ENCODE peak calls at places on chromosomes 1 and 21, in five cellular contexts. C is CD8-positive, alpha-beta memory T cell; V is GM23338; G is tibial artery; Z is stomach. O is an unnamed sample.

GRCh38 chr1:38337711-38338110 is 291.1 kb upstream of the POU3F1 start:
- DNase-seq in C (no peak), V (no peak), G (no peak), Z (no peak), O (no peak)

GRCh38 chr1:168482106-168482505 is 61.7 kb downstream of the XCL2 start:
- DNase-seq in C (no peak), V (peak; percentile 68), G (no peak), Z (no peak), O (no peak)

GRCh38 chr1:12072741-12073140 is 9.6 kb downstream of the TNFRSF8 start:
- DNase-seq in C (no peak), V (no peak), G (no peak), Z (no peak), O (no peak)

GRCh38 chr1:3614755-3615742 is 3.7 kb upstream of the MEGF6 start:
- DNase-seq in C (no peak), V (peak; percentile 71), G (no peak), Z (peak; percentile 30), O (no peak)

GRCh38 chr1:201021333-201022177 is 2.0 kb downstream of the KIF21B start:
- DNase-seq in C (no peak), V (no peak), G (no peak), Z (no peak), O (peak; percentile 51)

GRCh38 chr1:19744335-19744743 is 55.4 kb downstream of the TMCO4 start:
- DNase-seq in C (no peak), V (no peak), G (no peak), Z (no peak), O (no peak)

GRCh38 chr1:19009882-19010321 is 53.4 kb upstream of the IFFO2 start:
- DNase-seq in C (no peak), V (peak; percentile 57), G (no peak), Z (no peak), O (no peak)

GRCh38 chr1:201383647-201384405 is 6.3 kb upstream of the TNNT2 start:
- DNase-seq in C (no peak), V (no peak), G (no peak), Z (no peak), O (no peak)

GRCh38 chr1:14108356-14109275 is 408.6 kb downstream of the PRDM2 start:
- DNase-seq in C (no peak), V (no peak), G (no peak), Z (no peak), O (no peak)

GRCh38 chr1:84619383-84620093 is 45.3 kb upstream of the CTBS start:
- DNase-seq in C (no peak), V (no peak), G (no peak), Z (no peak), O (no peak)

GRCh38 chr1:43452789-43453441 is 816 bp downstream of the HYI start:
- DNase-seq in C (no peak), V (peak; percentile 74), G (peak; percentile 60), Z (peak; percentile 49), O (no peak)

GRCh38 chr1:33454646-33455282 is 17.7 kb upstream of the ZSCAN20 start:
- DNase-seq in C (no peak), V (no peak), G (no peak), Z (no peak), O (no peak)

GRCh38 chr1:90989990-90990389 is 31.8 kb downstream of the ZNF644 start:
- DNase-seq in C (no peak), V (no peak), G (no peak), Z (no peak), O (no peak)

GRCh38 chr1:15728937-15729657 is 7.0 kb upstream of the SLC25A34 start:
- DNase-seq in C (no peak), V (no peak), G (no peak), Z (no peak), O (no peak)

GRCh38 chr1:15726508-15726907 is 9.6 kb upstream of the SLC25A34 start:
- DNase-seq in C (no peak), V (no peak), G (no peak), Z (no peak), O (no peak)

GRCh38 chr1:15727424-15727823 is 8.6 kb upstream of the SLC25A34 start:
- DNase-seq in C (no peak), V (no peak), G (no peak), Z (no peak), O (no peak)

GRCh38 chr1:15727021-15727420 is 9.0 kb upstream of the SLC25A34 start:
- DNase-seq in C (no peak), V (no peak), G (no peak), Z (no peak), O (peak; percentile 75)

GRCh38 chr1:15727866-15728534 is 8.1 kb upstream of the SLC25A34 start:
- DNase-seq in C (no peak), V (no peak), G (no peak), Z (no peak), O (no peak)
- H3K27ac ChIP-seq in C (no peak overlapping the region), V (no peak overlapping the region), G (no peak overlapping the region), Z (no peak overlapping the region), O (no peak overlapping the region)

DNA sequence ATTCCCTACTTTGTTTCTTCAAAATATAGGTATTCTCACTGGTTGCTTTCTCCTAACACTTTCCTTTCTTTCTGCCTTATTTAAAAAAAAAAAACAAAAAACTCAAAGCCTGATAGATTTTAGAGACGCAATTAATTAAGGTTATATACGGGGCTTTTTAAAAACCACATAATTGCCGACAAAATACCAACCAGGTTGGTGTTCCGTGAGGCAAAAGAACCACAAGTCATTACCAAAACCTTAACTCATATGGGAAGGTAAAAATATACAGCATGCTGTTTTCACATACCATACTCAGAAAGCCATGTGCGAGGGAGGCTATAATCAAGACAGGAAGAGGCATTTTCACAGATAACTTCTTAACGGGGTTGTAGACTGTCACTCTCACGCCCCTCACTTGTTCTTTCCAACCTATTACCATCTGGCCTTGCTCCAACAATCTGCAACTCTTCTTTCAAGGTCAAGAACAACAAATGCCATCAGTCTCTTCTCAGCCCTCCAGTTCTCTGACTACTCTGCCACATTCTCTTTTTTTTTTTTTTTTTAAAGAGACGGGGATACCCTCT is 102.7 kb downstream of the APP start:
- DNase-seq in C (no peak), V (no peak), G (no peak), Z (no peak), O (no peak)
- H3K4me3 ChIP-seq in C (no peak overlapping the region), V (no peak overlapping the region), G (no peak overlapping the region), Z (no peak overlapping the region), O (no peak overlapping the region)

DNA sequence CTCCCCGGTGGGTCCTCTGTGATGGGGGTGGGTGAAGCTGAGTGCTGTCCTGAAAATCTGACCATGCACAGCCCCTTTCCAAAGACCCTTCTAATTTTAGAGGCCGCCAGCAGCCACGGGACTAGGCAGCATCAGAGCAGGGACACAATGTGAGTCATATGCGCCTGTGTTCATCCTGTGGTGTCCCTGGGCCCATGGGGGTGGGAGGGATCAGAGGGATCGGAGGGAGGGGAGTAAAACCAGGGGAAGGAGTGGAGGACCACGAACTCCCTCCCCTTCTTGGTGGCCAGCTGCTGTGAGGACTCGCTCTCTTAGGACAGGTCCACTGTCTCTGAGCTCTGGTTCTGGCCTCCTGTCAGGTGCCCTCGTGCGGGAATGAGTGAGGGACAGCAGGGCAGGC is 61.5 kb downstream of the ADARB1 start:
- DNase-seq in C (no peak), V (no peak), G (no peak), Z (no peak), O (no peak)
- H3K27ac ChIP-seq in C (no peak overlapping the region), V (no peak overlapping the region), G (peak overlapping the region; percentile 77), Z (no peak overlapping the region), O (no peak overlapping the region)

GRCh38 chr1:61133048-61134019 is 51.0 kb downstream of the NFIA start:
- DNase-seq in C (no peak), V (no peak), G (no peak), Z (no peak), O (no peak)
- H3K4me3 ChIP-seq in C (no peak overlapping the region), V (no peak overlapping the region), G (peak overlapping the region; percentile 33), Z (no peak overlapping the region), O (no peak overlapping the region)

DNA sequence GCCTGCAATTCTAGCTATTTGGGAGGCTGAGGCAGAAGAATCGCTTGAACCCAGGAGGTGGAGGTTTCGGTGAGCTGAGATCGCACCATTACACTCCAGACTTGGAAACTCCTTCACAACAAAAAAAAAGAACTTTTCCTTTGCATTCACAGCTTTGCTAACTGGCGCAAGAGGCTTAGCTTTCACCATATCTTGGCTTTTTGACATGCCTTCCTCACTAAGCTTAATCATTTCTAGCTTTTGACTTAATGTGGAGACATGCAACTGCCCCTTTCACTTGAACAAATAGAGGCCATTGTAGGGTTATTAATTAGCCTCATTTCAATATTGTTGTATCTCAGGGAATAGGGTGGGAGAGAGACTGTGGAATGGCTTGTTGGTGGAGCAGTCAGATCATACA is 8.7 kb downstream of the KPNA6 start:
- DNase-seq in C (no peak), V (no peak), G (no peak), Z (no peak), O (no peak)
- H3K27ac ChIP-seq in C (no peak overlapping the region), V (no peak overlapping the region), G (peak overlapping the region; percentile 49), Z (peak overlapping the region; percentile 66), O (no peak overlapping the region)

O was measured in kidney.